ENCODE peak calls at places on chromosome 21, in ten cellular contexts. One of them, this sample, is unnamed.

GRCh38 chr21:44836666-44837471 is 19.0 kb upstream of the SUMO3 start:
- DNase-seq in germinal center: no peak
- DNase-seq in CD8-positive, alpha-beta T cell: no peak
- DNase-seq in bronchial epithelial cell: peak
- DNase-seq in stimulated activated CD8-positive, alpha-beta memory T cell treated with anti-CD3 and anti-CD28 coated beads, Interleukin-15, amount 100 ng/mL, for 1 hour: no peak
- DNase-seq in occipital lobe: no peak
- DNase-seq in stomach: no peak
- DNase-seq in GM20000: no peak
- DNase-seq in LoVo: no peak
- DNase-seq in stimulated activated CD4-positive, alpha-beta T cell treated with anti-CD3 and anti-CD28 coated beads, Interleukin-1b, Interleukin-23, amount 100 ng/mL, for 48 hours: no peak
- DNase-seq in this sample: peak

GRCh38 chr21:37384416-37384815 is 17.8 kb downstream of the DYRK1A start:
- DNase-seq in occipital lobe: no peak
- DNase-seq in CD8-positive, alpha-beta T cell: no peak
- DNase-seq in stomach: no peak
- DNase-seq in LoVo: no peak
- DNase-seq in GM20000: no peak
- DNase-seq in stimulated activated CD4-positive, alpha-beta T cell treated with anti-CD3 and anti-CD28 coated beads, Interleukin-1b, Interleukin-23, amount 100 ng/mL, for 48 hours: no peak
- DNase-seq in germinal center: no peak
- DNase-seq in stimulated activated CD8-positive, alpha-beta memory T cell treated with anti-CD3 and anti-CD28 coated beads, Interleukin-15, amount 100 ng/mL, for 1 hour: no peak
- DNase-seq in bronchial epithelial cell: no peak
- DNase-seq in this sample: no peak

GRCh38 chr21:36873511-36873910 is 93.0 kb downstream of the HLCS start:
- DNase-seq in bronchial epithelial cell: no peak
- DNase-seq in germinal center: no peak
- DNase-seq in stimulated activated CD4-positive, alpha-beta T cell treated with anti-CD3 and anti-CD28 coated beads, Interleukin-1b, Interleukin-23, amount 100 ng/mL, for 48 hours: no peak
- DNase-seq in occipital lobe: no peak
- DNase-seq in stimulated activated CD8-positive, alpha-beta memory T cell treated with anti-CD3 and anti-CD28 coated beads, Interleukin-15, amount 100 ng/mL, for 1 hour: no peak
- DNase-seq in LoVo: peak
- DNase-seq in GM20000: no peak
- DNase-seq in CD8-positive, alpha-beta T cell: no peak
- DNase-seq in stomach: no peak
- DNase-seq in this sample: no peak

GRCh38 chr21:38439336-38439900 is 58.9 kb downstream of the ERG start:
- DNase-seq in germinal center: no peak
- DNase-seq in LoVo: no peak
- DNase-seq in stomach: no peak
- DNase-seq in occipital lobe: no peak
- DNase-seq in GM20000: no peak
- DNase-seq in stimulated activated CD8-positive, alpha-beta memory T cell treated with anti-CD3 and anti-CD28 coated beads, Interleukin-15, amount 100 ng/mL, for 1 hour: no peak
- DNase-seq in bronchial epithelial cell: no peak
- DNase-seq in stimulated activated CD4-positive, alpha-beta T cell treated with anti-CD3 and anti-CD28 coated beads, Interleukin-1b, Interleukin-23, amount 100 ng/mL, for 48 hours: no peak
- DNase-seq in CD8-positive, alpha-beta T cell: no peak
- DNase-seq in this sample: no peak

GRCh38 chr21:16427587-16428087 is 697.9 kb downstream of the USP25 start:
- DNase-seq in stimulated activated CD4-positive, alpha-beta T cell treated with anti-CD3 and anti-CD28 coated beads, Interleukin-1b, Interleukin-23, amount 100 ng/mL, for 48 hours: no peak
- DNase-seq in stomach: no peak
- DNase-seq in GM20000: no peak
- DNase-seq in occipital lobe: no peak
- DNase-seq in stimulated activated CD8-positive, alpha-beta memory T cell treated with anti-CD3 and anti-CD28 coated beads, Interleukin-15, amount 100 ng/mL, for 1 hour: no peak
- DNase-seq in LoVo: no peak
- DNase-seq in germinal center: no peak
- DNase-seq in bronchial epithelial cell: peak
- DNase-seq in CD8-positive, alpha-beta T cell: no peak
- DNase-seq in this sample: no peak

GRCh38 chr21:35138665-35139381 is 89.7 kb upstream of the RUNX1 start:
- DNase-seq in LoVo: peak
- DNase-seq in GM20000: peak
- DNase-seq in bronchial epithelial cell: peak
- DNase-seq in germinal center: peak
- DNase-seq in stimulated activated CD4-positive, alpha-beta T cell treated with anti-CD3 and anti-CD28 coated beads, Interleukin-1b, Interleukin-23, amount 100 ng/mL, for 48 hours: peak
- DNase-seq in occipital lobe: no peak
- DNase-seq in stomach: no peak
- DNase-seq in CD8-positive, alpha-beta T cell: peak
- DNase-seq in stimulated activated CD8-positive, alpha-beta memory T cell treated with anti-CD3 and anti-CD28 coated beads, Interleukin-15, amount 100 ng/mL, for 1 hour: peak
- DNase-seq in this sample: peak

GRCh38 chr21:39681845-39682244 is 63.1 kb upstream of the IGSF5 start:
- DNase-seq in stimulated activated CD4-positive, alpha-beta T cell treated with anti-CD3 and anti-CD28 coated beads, Interleukin-1b, Interleukin-23, amount 100 ng/mL, for 48 hours: no peak
- DNase-seq in occipital lobe: no peak
- DNase-seq in bronchial epithelial cell: peak
- DNase-seq in GM20000: no peak
- DNase-seq in stimulated activated CD8-positive, alpha-beta memory T cell treated with anti-CD3 and anti-CD28 coated beads, Interleukin-15, amount 100 ng/mL, for 1 hour: no peak
- DNase-seq in stomach: no peak
- DNase-seq in CD8-positive, alpha-beta T cell: no peak
- DNase-seq in germinal center: no peak
- DNase-seq in LoVo: no peak
- DNase-seq in this sample: no peak

GRCh38 chr21:46095814-46096595 is 1.9 kb upstream of the COL6A2 start:
- DNase-seq in germinal center: no peak
- DNase-seq in stimulated activated CD4-positive, alpha-beta T cell treated with anti-CD3 and anti-CD28 coated beads, Interleukin-1b, Interleukin-23, amount 100 ng/mL, for 48 hours: no peak
- DNase-seq in stimulated activated CD8-positive, alpha-beta memory T cell treated with anti-CD3 and anti-CD28 coated beads, Interleukin-15, amount 100 ng/mL, for 1 hour: no peak
- DNase-seq in occipital lobe: no peak
- DNase-seq in CD8-positive, alpha-beta T cell: no peak
- DNase-seq in stomach: no peak
- DNase-seq in bronchial epithelial cell: no peak
- DNase-seq in GM20000: no peak
- DNase-seq in LoVo: no peak
- DNase-seq in this sample: no peak

GRCh38 chr21:45113543-45113942 is 39.2 kb downstream of the ADARB1 start:
- DNase-seq in CD8-positive, alpha-beta T cell: no peak
- DNase-seq in occipital lobe: no peak
- DNase-seq in germinal center: no peak
- DNase-seq in stomach: no peak
- DNase-seq in bronchial epithelial cell: no peak
- DNase-seq in stimulated activated CD8-positive, alpha-beta memory T cell treated with anti-CD3 and anti-CD28 coated beads, Interleukin-15, amount 100 ng/mL, for 1 hour: no peak
- DNase-seq in stimulated activated CD4-positive, alpha-beta T cell treated with anti-CD3 and anti-CD28 coated beads, Interleukin-1b, Interleukin-23, amount 100 ng/mL, for 48 hours: no peak
- DNase-seq in LoVo: no peak
- DNase-seq in GM20000: no peak
- DNase-seq in this sample: no peak

GRCh38 chr21:22791986-22792560 is 1793.9 kb downstream of the NCAM2 start:
- DNase-seq in LoVo: peak
- DNase-seq in stimulated activated CD8-positive, alpha-beta memory T cell treated with anti-CD3 and anti-CD28 coated beads, Interleukin-15, amount 100 ng/mL, for 1 hour: no peak
- DNase-seq in GM20000: peak
- DNase-seq in occipital lobe: no peak
- DNase-seq in stomach: no peak
- DNase-seq in CD8-positive, alpha-beta T cell: no peak
- DNase-seq in germinal center: peak
- DNase-seq in bronchial epithelial cell: peak
- DNase-seq in stimulated activated CD4-positive, alpha-beta T cell treated with anti-CD3 and anti-CD28 coated beads, Interleukin-1b, Interleukin-23, amount 100 ng/mL, for 48 hours: no peak
- DNase-seq in this sample: peak

GRCh38 chr21:45957986-45958610 is 23.5 kb upstream of the COL6A1 start:
- DNase-seq in LoVo: no peak
- DNase-seq in occipital lobe: no peak
- DNase-seq in GM20000: no peak
- DNase-seq in stimulated activated CD8-positive, alpha-beta memory T cell treated with anti-CD3 and anti-CD28 coated beads, Interleukin-15, amount 100 ng/mL, for 1 hour: no peak
- DNase-seq in CD8-positive, alpha-beta T cell: no peak
- DNase-seq in stimulated activated CD4-positive, alpha-beta T cell treated with anti-CD3 and anti-CD28 coated beads, Interleukin-1b, Interleukin-23, amount 100 ng/mL, for 48 hours: no peak
- DNase-seq in germinal center: no peak
- DNase-seq in bronchial epithelial cell: no peak
- DNase-seq in stomach: no peak
- DNase-seq in this sample: no peak

GRCh38 chr21:37917612-37918011 is 1.4 kb upstream of the KCNJ6 start:
- DNase-seq in GM20000: no peak
- DNase-seq in CD8-positive, alpha-beta T cell: no peak
- DNase-seq in bronchial epithelial cell: peak
- DNase-seq in LoVo: no peak
- DNase-seq in occipital lobe: no peak
- DNase-seq in stomach: no peak
- DNase-seq in stimulated activated CD8-positive, alpha-beta memory T cell treated with anti-CD3 and anti-CD28 coated beads, Interleukin-15, amount 100 ng/mL, for 1 hour: no peak
- DNase-seq in stimulated activated CD4-positive, alpha-beta T cell treated with anti-CD3 and anti-CD28 coated beads, Interleukin-1b, Interleukin-23, amount 100 ng/mL, for 48 hours: no peak
- DNase-seq in germinal center: no peak
- DNase-seq in this sample: no peak

GRCh38 chr21:23249760-23250159 is 2251.6 kb downstream of the NCAM2 start:
- DNase-seq in stomach: no peak
- DNase-seq in bronchial epithelial cell: no peak
- DNase-seq in LoVo: no peak
- DNase-seq in GM20000: no peak
- DNase-seq in CD8-positive, alpha-beta T cell: no peak
- DNase-seq in germinal center: no peak
- DNase-seq in stimulated activated CD8-positive, alpha-beta memory T cell treated with anti-CD3 and anti-CD28 coated beads, Interleukin-15, amount 100 ng/mL, for 1 hour: no peak
- DNase-seq in stimulated activated CD4-positive, alpha-beta T cell treated with anti-CD3 and anti-CD28 coated beads, Interleukin-1b, Interleukin-23, amount 100 ng/mL, for 48 hours: no peak
- DNase-seq in occipital lobe: no peak
- DNase-seq in this sample: no peak

GRCh38 chr21:38780879-38781278 is 24.9 kb upstream of the ETS2 start:
- DNase-seq in stimulated activated CD4-positive, alpha-beta T cell treated with anti-CD3 and anti-CD28 coated beads, Interleukin-1b, Interleukin-23, amount 100 ng/mL, for 48 hours: no peak
- DNase-seq in germinal center: no peak
- DNase-seq in stimulated activated CD8-positive, alpha-beta memory T cell treated with anti-CD3 and anti-CD28 coated beads, Interleukin-15, amount 100 ng/mL, for 1 hour: no peak
- DNase-seq in bronchial epithelial cell: no peak
- DNase-seq in GM20000: peak
- DNase-seq in LoVo: no peak
- DNase-seq in stomach: no peak
- DNase-seq in CD8-positive, alpha-beta T cell: no peak
- DNase-seq in occipital lobe: no peak
- DNase-seq in this sample: peak

GRCh38 chr21:29648710-29649240 is 291.0 kb downstream of the GRIK1 start:
- DNase-seq in stomach: no peak
- DNase-seq in bronchial epithelial cell: no peak
- DNase-seq in occipital lobe: no peak
- DNase-seq in germinal center: no peak
- DNase-seq in CD8-positive, alpha-beta T cell: no peak
- DNase-seq in stimulated activated CD8-positive, alpha-beta memory T cell treated with anti-CD3 and anti-CD28 coated beads, Interleukin-15, amount 100 ng/mL, for 1 hour: no peak
- DNase-seq in GM20000: no peak
- DNase-seq in stimulated activated CD4-positive, alpha-beta T cell treated with anti-CD3 and anti-CD28 coated beads, Interleukin-1b, Interleukin-23, amount 100 ng/mL, for 48 hours: no peak
- DNase-seq in LoVo: no peak
- DNase-seq in this sample: no peak

GRCh38 chr21:26717146-26717739 is 128.0 kb downstream of the ADAMTS1 start:
- DNase-seq in CD8-positive, alpha-beta T cell: no peak
- DNase-seq in GM20000: peak
- DNase-seq in occipital lobe: no peak
- DNase-seq in stimulated activated CD8-positive, alpha-beta memory T cell treated with anti-CD3 and anti-CD28 coated beads, Interleukin-15, amount 100 ng/mL, for 1 hour: no peak
- DNase-seq in germinal center: no peak
- DNase-seq in stimulated activated CD4-positive, alpha-beta T cell treated with anti-CD3 and anti-CD28 coated beads, Interleukin-1b, Interleukin-23, amount 100 ng/mL, for 48 hours: no peak
- DNase-seq in stomach: no peak
- DNase-seq in LoVo: peak
- DNase-seq in bronchial epithelial cell: peak
- DNase-seq in this sample: peak

GRCh38 chr21:30996728-30997127 is 41.5 kb downstream of the KRTAP19-8 start:
- DNase-seq in CD8-positive, alpha-beta T cell: no peak
- DNase-seq in germinal center: no peak
- DNase-seq in stimulated activated CD4-positive, alpha-beta T cell treated with anti-CD3 and anti-CD28 coated beads, Interleukin-1b, Interleukin-23, amount 100 ng/mL, for 48 hours: no peak
- DNase-seq in occipital lobe: no peak
- DNase-seq in LoVo: no peak
- DNase-seq in bronchial epithelial cell: no peak
- DNase-seq in stimulated activated CD8-positive, alpha-beta memory T cell treated with anti-CD3 and anti-CD28 coated beads, Interleukin-15, amount 100 ng/mL, for 1 hour: no peak
- DNase-seq in GM20000: no peak
- DNase-seq in stomach: no peak
- DNase-seq in this sample: no peak

GRCh38 chr21:45320261-45320990 is 32.7 kb upstream of the POFUT2 start:
- DNase-seq in CD8-positive, alpha-beta T cell: no peak
- DNase-seq in LoVo: no peak
- DNase-seq in stomach: no peak
- DNase-seq in occipital lobe: no peak
- DNase-seq in GM20000: no peak
- DNase-seq in stimulated activated CD8-positive, alpha-beta memory T cell treated with anti-CD3 and anti-CD28 coated beads, Interleukin-15, amount 100 ng/mL, for 1 hour: no peak
- DNase-seq in stimulated activated CD4-positive, alpha-beta T cell treated with anti-CD3 and anti-CD28 coated beads, Interleukin-1b, Interleukin-23, amount 100 ng/mL, for 48 hours: no peak
- DNase-seq in germinal center: no peak
- DNase-seq in bronchial epithelial cell: no peak
- DNase-seq in this sample: no peak

GRCh38 chr21:41868062-41868710 is 11.0 kb downstream of the PRDM15 start:
- DNase-seq in stomach: no peak
- DNase-seq in CD8-positive, alpha-beta T cell: no peak
- DNase-seq in stimulated activated CD8-positive, alpha-beta memory T cell treated with anti-CD3 and anti-CD28 coated beads, Interleukin-15, amount 100 ng/mL, for 1 hour: no peak
- DNase-seq in occipital lobe: no peak
- DNase-seq in germinal center: peak
- DNase-seq in LoVo: no peak
- DNase-seq in bronchial epithelial cell: no peak
- DNase-seq in GM20000: peak
- DNase-seq in stimulated activated CD4-positive, alpha-beta T cell treated with anti-CD3 and anti-CD28 coated beads, Interleukin-1b, Interleukin-23, amount 100 ng/mL, for 48 hours: no peak
- DNase-seq in this sample: peak

GRCh38 chr21:45035477-45035848 is 38.9 kb upstream of the ADARB1 start:
- DNase-seq in CD8-positive, alpha-beta T cell: no peak
- DNase-seq in stomach: no peak
- DNase-seq in occipital lobe: no peak
- DNase-seq in stimulated activated CD8-positive, alpha-beta memory T cell treated with anti-CD3 and anti-CD28 coated beads, Interleukin-15, amount 100 ng/mL, for 1 hour: no peak
- DNase-seq in GM20000: no peak
- DNase-seq in stimulated activated CD4-positive, alpha-beta T cell treated with anti-CD3 and anti-CD28 coated beads, Interleukin-1b, Interleukin-23, amount 100 ng/mL, for 48 hours: no peak
- DNase-seq in bronchial epithelial cell: no peak
- DNase-seq in LoVo: no peak
- DNase-seq in germinal center: no peak
- DNase-seq in this sample: no peak

GRCh38 chr21:26883768-26884167 is 38.6 kb upstream of the ADAMTS1 start:
- DNase-seq in occipital lobe: no peak
- DNase-seq in stimulated activated CD8-positive, alpha-beta memory T cell treated with anti-CD3 and anti-CD28 coated beads, Interleukin-15, amount 100 ng/mL, for 1 hour: no peak
- DNase-seq in LoVo: no peak
- DNase-seq in CD8-positive, alpha-beta T cell: no peak
- DNase-seq in bronchial epithelial cell: no peak
- DNase-seq in germinal center: no peak
- DNase-seq in GM20000: no peak
- DNase-seq in stomach: no peak
- DNase-seq in stimulated activated CD4-positive, alpha-beta T cell treated with anti-CD3 and anti-CD28 coated beads, Interleukin-1b, Interleukin-23, amount 100 ng/mL, for 48 hours: no peak
- DNase-seq in this sample: no peak

GRCh38 chr21:27570306-27570868 is 603.5 kb upstream of the ADAMTS5 start:
- DNase-seq in stomach: peak
- DNase-seq in stimulated activated CD4-positive, alpha-beta T cell treated with anti-CD3 and anti-CD28 coated beads, Interleukin-1b, Interleukin-23, amount 100 ng/mL, for 48 hours: no peak
- DNase-seq in CD8-positive, alpha-beta T cell: no peak
- DNase-seq in germinal center: no peak
- DNase-seq in stimulated activated CD8-positive, alpha-beta memory T cell treated with anti-CD3 and anti-CD28 coated beads, Interleukin-15, amount 100 ng/mL, for 1 hour: no peak
- DNase-seq in bronchial epithelial cell: peak
- DNase-seq in GM20000: no peak
- DNase-seq in occipital lobe: no peak
- DNase-seq in LoVo: no peak
- DNase-seq in this sample: no peak

GRCh38 chr21:33071878-33072306 is 2.0 kb downstream of the OLIG1 start:
- DNase-seq in bronchial epithelial cell: no peak
- DNase-seq in stimulated activated CD4-positive, alpha-beta T cell treated with anti-CD3 and anti-CD28 coated beads, Interleukin-1b, Interleukin-23, amount 100 ng/mL, for 48 hours: no peak
- DNase-seq in stimulated activated CD8-positive, alpha-beta memory T cell treated with anti-CD3 and anti-CD28 coated beads, Interleukin-15, amount 100 ng/mL, for 1 hour: no peak
- DNase-seq in LoVo: no peak
- DNase-seq in germinal center: no peak
- DNase-seq in GM20000: no peak
- DNase-seq in stomach: no peak
- DNase-seq in CD8-positive, alpha-beta T cell: no peak
- DNase-seq in occipital lobe: no peak
- DNase-seq in this sample: no peak

GRCh38 chr21:45004481-45005263 is 64.8 kb downstream of the SLX9 start:
- DNase-seq in germinal center: no peak
- DNase-seq in occipital lobe: no peak
- DNase-seq in stomach: no peak
- DNase-seq in bronchial epithelial cell: peak
- DNase-seq in stimulated activated CD8-positive, alpha-beta memory T cell treated with anti-CD3 and anti-CD28 coated beads, Interleukin-15, amount 100 ng/mL, for 1 hour: no peak
- DNase-seq in CD8-positive, alpha-beta T cell: no peak
- DNase-seq in stimulated activated CD4-positive, alpha-beta T cell treated with anti-CD3 and anti-CD28 coated beads, Interleukin-1b, Interleukin-23, amount 100 ng/mL, for 48 hours: peak
- DNase-seq in GM20000: no peak
- DNase-seq in LoVo: peak
- DNase-seq in this sample: no peak

GRCh38 chr21:17343055-17343454 is 169.8 kb upstream of the CXADR start:
- DNase-seq in occipital lobe: no peak
- DNase-seq in stimulated activated CD4-positive, alpha-beta T cell treated with anti-CD3 and anti-CD28 coated beads, Interleukin-1b, Interleukin-23, amount 100 ng/mL, for 48 hours: no peak
- DNase-seq in stomach: no peak
- DNase-seq in LoVo: peak
- DNase-seq in germinal center: no peak
- DNase-seq in CD8-positive, alpha-beta T cell: no peak
- DNase-seq in GM20000: no peak
- DNase-seq in stimulated activated CD8-positive, alpha-beta memory T cell treated with anti-CD3 and anti-CD28 coated beads, Interleukin-15, amount 100 ng/mL, for 1 hour: no peak
- DNase-seq in bronchial epithelial cell: peak
- DNase-seq in this sample: peak

GRCh38 chr21:19275065-19275464 is 871.5 kb upstream of the TMPRSS15 start:
- DNase-seq in GM20000: no peak
- DNase-seq in CD8-positive, alpha-beta T cell: no peak
- DNase-seq in LoVo: no peak
- DNase-seq in germinal center: no peak
- DNase-seq in stimulated activated CD8-positive, alpha-beta memory T cell treated with anti-CD3 and anti-CD28 coated beads, Interleukin-15, amount 100 ng/mL, for 1 hour: no peak
- DNase-seq in bronchial epithelial cell: no peak
- DNase-seq in stomach: no peak
- DNase-seq in occipital lobe: no peak
- DNase-seq in stimulated activated CD4-positive, alpha-beta T cell treated with anti-CD3 and anti-CD28 coated beads, Interleukin-1b, Interleukin-23, amount 100 ng/mL, for 48 hours: no peak
- DNase-seq in this sample: no peak

GRCh38 chr21:31892686-31893085 is 19.9 kb downstream of the HUNK start:
- DNase-seq in bronchial epithelial cell: no peak
- DNase-seq in GM20000: no peak
- DNase-seq in LoVo: no peak
- DNase-seq in CD8-positive, alpha-beta T cell: no peak
- DNase-seq in germinal center: no peak
- DNase-seq in stomach: no peak
- DNase-seq in stimulated activated CD4-positive, alpha-beta T cell treated with anti-CD3 and anti-CD28 coated beads, Interleukin-1b, Interleukin-23, amount 100 ng/mL, for 48 hours: no peak
- DNase-seq in occipital lobe: no peak
- DNase-seq in stimulated activated CD8-positive, alpha-beta memory T cell treated with anti-CD3 and anti-CD28 coated beads, Interleukin-15, amount 100 ng/mL, for 1 hour: no peak
- DNase-seq in this sample: no peak

GRCh38 chr21:15895142-15896106 is 165.6 kb downstream of the USP25 start:
- DNase-seq in GM20000: no peak
- DNase-seq in stimulated activated CD4-positive, alpha-beta T cell treated with anti-CD3 and anti-CD28 coated beads, Interleukin-1b, Interleukin-23, amount 100 ng/mL, for 48 hours: no peak
- DNase-seq in stomach: no peak
- DNase-seq in germinal center: no peak
- DNase-seq in occipital lobe: no peak
- DNase-seq in LoVo: no peak
- DNase-seq in bronchial epithelial cell: no peak
- DNase-seq in CD8-positive, alpha-beta T cell: no peak
- DNase-seq in stimulated activated CD8-positive, alpha-beta memory T cell treated with anti-CD3 and anti-CD28 coated beads, Interleukin-15, amount 100 ng/mL, for 1 hour: no peak
- DNase-seq in this sample: no peak

This sample was measured in NAMALWA.